ENCODE peak calls at places on chromosomes 4 and X, in six cellular contexts. B, C, W, I, L and H are unnamed samples.

GRCh38 chr4:115537387-115537786 is 424.0 kb upstream of the NDST4 start:
- DNase-seq in B (no peak), C (peak), W (no peak), I (no peak), L (no peak), H (peak)

GRCh38 chr4:189305500-189305899 is 635.2 kb upstream of the FRG1 start:
- DNase-seq in B (no peak), C (no peak), W (no peak), I (no peak), L (no peak), H (peak)

GRCh38 chr4:26131711-26132110 is 189.1 kb upstream of the RBPJ start:
- DNase-seq in B (no peak), C (no peak), W (no peak), I (no peak), L (no peak), H (no peak)

GRCh38 chr4:27008693-27009092 is 148.1 kb downstream of the STIM2 start:
- DNase-seq in B (no peak), C (no peak), W (no peak), I (no peak), L (no peak), H (no peak)

GRCh38 chr4:175066923-175067627 is 148.9 kb downstream of the ADAM29 start:
- DNase-seq in B (no peak), C (peak), W (no peak), I (no peak), L (no peak), H (no peak)

GRCh38 chrX:17553961-17554482 is 179.0 kb downstream of the NHS start:
- DNase-seq in B (no peak), C (no peak), W (no peak), I (no peak), L (no peak), H (no peak)

GRCh38 chr4:1202526-1203378 is 30.4 kb upstream of the SPON2 start:
- DNase-seq in B (no peak), C (no peak), W (peak), I (no peak), L (no peak), H (no peak)

GRCh38 chrX:80021611-80022010 is 7.1 kb downstream of the TBX22 start:
- DNase-seq in B (no peak), C (no peak), W (no peak), I (no peak), L (peak), H (no peak)

GRCh38 chrX:134886201-134886600 is 104.6 kb upstream of the SMIM10 start:
- DNase-seq in B (no peak), C (no peak), W (no peak), I (peak), L (no peak), H (peak)

GRCh38 chr4:133148690-133149363 is at the start of gene PCDH10:
- DNase-seq in B (peak), C (no peak), W (peak), I (peak), L (peak), H (peak)

GRCh38 chr4:145760961-145761929 is 81.3 kb downstream of the C4orf51 start:
- DNase-seq in B (no peak), C (no peak), W (no peak), I (no peak), L (no peak), H (no peak)

GRCh38 chrX:11100281-11101035 is 10.7 kb upstream of the HCCS start:
- DNase-seq in B (peak), C (no peak), W (peak), I (peak), L (peak), H (peak)

GRCh38 chr4:55175779-55176231 is 50.4 kb upstream of the KDR start:
- DNase-seq in B (no peak), C (no peak), W (no peak), I (no peak), L (no peak), H (peak)

GRCh38 chr4:6530301-6530700 is 44.7 kb upstream of the MAN2B2 start:
- DNase-seq in B (no peak), C (no peak), W (no peak), I (no peak), L (no peak), H (no peak)

GRCh38 chrX:48802813-48803261 is 970 bp downstream of the HDAC6 start:
- DNase-seq in B (no peak), C (no peak), W (no peak), I (no peak), L (no peak), H (no peak)

GRCh38 chr4:111793686-111794085 is 351.6 kb upstream of the FAM241A start:
- DNase-seq in B (no peak), C (no peak), W (no peak), I (no peak), L (no peak), H (peak)

GRCh38 chr4:165720411-165721082 is 152.5 kb upstream of the TLL1 start:
- DNase-seq in B (no peak), C (no peak), W (no peak), I (no peak), L (no peak), H (no peak)

GRCh38 chr4:156169011-156169410 is 215.3 kb upstream of the CTSO start:
- DNase-seq in B (peak), C (peak), W (peak), I (peak), L (peak), H (peak)

GRCh38 chr4:76996445-76996844 is 46.9 kb downstream of the SEPTIN11 start:
- DNase-seq in B (no peak), C (no peak), W (no peak), I (no peak), L (no peak), H (no peak)

GRCh38 chr4:83219991-83220360 is 64.6 kb downstream of the COQ2 start:
- DNase-seq in B (no peak), C (no peak), W (no peak), I (no peak), L (no peak), H (no peak)
- H3K27ac ChIP-seq in B (no peak), C (peak), W (no peak), I (no peak), L (no peak), H (no peak)

GRCh38 chr4:39450618-39451017 is 8.1 kb downstream of the RPL9 start:
- DNase-seq in B (no peak), C (no peak), W (no peak), I (peak), L (no peak), H (no peak)

GRCh38 chr4:39442910-39443480 is 15.7 kb downstream of the RPL9 start:
- DNase-seq in B (no peak), C (no peak), W (no peak), I (no peak), L (no peak), H (no peak)

GRCh38 chr4:39451423-39452023 is 7.2 kb downstream of the RPL9 start:
- DNase-seq in B (no peak), C (no peak), W (no peak), I (no peak), L (no peak), H (no peak)

GRCh38 chr4:39446483-39446841 is 12.3 kb downstream of the RPL9 start:
- DNase-seq in B (no peak), C (no peak), W (no peak), I (no peak), L (no peak), H (no peak)

DNA sequence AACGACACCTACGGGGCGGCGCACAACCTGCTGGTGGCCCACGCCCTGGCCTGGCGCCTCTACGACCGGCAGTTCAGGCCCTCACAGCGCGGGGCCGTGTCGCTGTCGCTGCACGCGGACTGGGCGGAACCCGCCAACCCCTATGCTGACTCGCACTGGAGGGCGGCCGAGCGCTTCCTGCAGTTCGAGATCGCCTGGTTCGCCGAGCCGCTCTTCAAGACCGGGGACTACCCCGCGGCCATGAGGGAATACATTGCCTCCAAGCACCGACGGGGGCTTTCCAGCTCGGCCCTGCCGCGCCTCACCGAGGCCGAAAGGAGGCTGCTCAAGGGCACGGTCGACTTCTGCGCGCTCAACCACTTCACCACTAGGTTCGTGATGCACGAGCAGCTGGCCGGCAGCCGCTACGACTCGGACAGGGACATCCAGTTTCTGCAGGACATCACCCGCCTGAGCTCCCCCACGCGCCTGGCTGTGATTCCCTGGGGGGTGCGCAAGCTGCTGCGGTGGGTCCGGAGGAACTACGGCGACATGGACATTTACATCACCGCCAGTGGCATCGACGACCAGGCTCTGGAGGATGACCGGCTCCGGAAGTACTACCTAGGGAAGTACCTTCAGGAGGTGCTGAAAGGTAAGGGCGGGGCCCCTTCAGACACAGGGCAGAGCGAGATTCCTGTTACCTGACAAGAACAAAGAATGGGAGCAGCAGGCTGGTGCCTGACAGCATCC is 11.7 kb downstream of the RPL9 start:
- DNase-seq in B (no peak), C (no peak), W (peak), I (no peak), L (peak), H (no peak)
- H3K27ac ChIP-seq in B (no peak), C (no peak), W (no peak), I (no peak), L (no peak), H (no peak)

DNA sequence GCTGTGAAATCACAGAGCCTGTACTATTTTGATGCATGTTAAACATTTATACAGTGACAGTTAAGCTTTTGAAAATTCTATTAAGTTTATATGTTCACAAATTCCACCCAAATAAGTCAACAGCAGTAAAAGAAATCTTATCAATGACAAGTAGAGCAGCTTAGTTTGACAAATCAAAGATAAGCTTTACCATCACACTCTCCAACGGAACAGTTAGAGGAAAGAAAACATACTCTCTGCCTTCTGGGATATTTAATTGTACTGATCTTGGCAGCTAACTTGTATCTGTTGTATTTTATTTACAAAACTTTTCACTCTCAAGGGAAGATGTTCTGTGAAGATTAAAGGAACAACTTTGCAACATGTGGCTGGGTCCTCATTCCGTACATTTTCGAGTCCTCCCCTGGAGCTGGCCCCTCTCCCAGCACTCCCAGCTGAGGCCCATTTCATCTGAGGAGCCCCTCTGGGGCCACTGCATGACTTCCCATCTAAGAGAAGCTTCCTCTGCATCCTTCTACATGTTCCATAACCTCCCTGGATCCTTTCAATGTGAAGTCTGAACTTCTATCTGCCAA is 74.4 kb downstream of the RPS3A start:
- DNase-seq in B (no peak), C (no peak), W (no peak), I (no peak), L (no peak), H (no peak)
- H3K27ac ChIP-seq in B (no peak), C (no peak), W (no peak), I (no peak), L (peak), H (no peak)

GRCh38 chrX:149490100-149490499 is 15.0 kb downstream of the IDS start:
- DNase-seq in B (no peak), C (no peak), W (no peak), I (no peak), L (no peak), H (no peak)

GRCh38 chrX:149494844-149495565 is 10.1 kb downstream of the IDS start:
- DNase-seq in B (no peak), C (no peak), W (no peak), I (peak), L (no peak), H (no peak)

GRCh38 chrX:149495573-149496071 is 9.5 kb downstream of the IDS start:
- DNase-seq in B (no peak), C (no peak), W (no peak), I (peak), L (no peak), H (peak)

GRCh38 chrX:149493567-149494562 is 11.2 kb downstream of the IDS start:
- DNase-seq in B (no peak), C (no peak), W (no peak), I (no peak), L (peak), H (no peak)

GRCh38 chrX:149491812-149492211 is 13.3 kb downstream of the IDS start:
- DNase-seq in B (no peak), C (no peak), W (no peak), I (peak), L (no peak), H (no peak)
- H3K27ac ChIP-seq in B (no peak), C (no peak), W (no peak), I (no peak), L (no peak), H (no peak)

GRCh38 chr4:141642068-141642467 is 5.7 kb downstream of the IL15 start:
- DNase-seq in B (no peak), C (no peak), W (no peak), I (no peak), L (no peak), H (no peak)

GRCh38 chr4:141645611-141646340 is 9.4 kb downstream of the IL15 start:
- DNase-seq in B (no peak), C (no peak), W (no peak), I (no peak), L (no peak), H (no peak)

GRCh38 chr4:141642711-141643110 is 6.3 kb downstream of the IL15 start:
- DNase-seq in B (no peak), C (no peak), W (no peak), I (no peak), L (no peak), H (no peak)

GRCh38 chr4:141640692-141641091 is 4.3 kb downstream of the IL15 start:
- DNase-seq in B (no peak), C (no peak), W (no peak), I (no peak), L (no peak), H (no peak)

GRCh38 chr4:141643557-141643956 is 7.2 kb downstream of the IL15 start:
- DNase-seq in B (no peak), C (no peak), W (no peak), I (no peak), L (no peak), H (no peak)
- H3K27ac ChIP-seq in B (no peak), C (no peak), W (no peak), I (no peak), L (no peak), H (no peak)

GRCh38 chrX:133745361-133745760 is 240.0 kb downstream of the GPC3 start:
- DNase-seq in B (no peak), C (no peak), W (no peak), I (no peak), L (no peak), H (no peak)
- H3K27ac ChIP-seq in B (no peak), C (no peak), W (no peak), I (no peak), L (no peak), H (no peak)